ENCODE peak calls at places on chromosomes 4 and X, in eight cellular contexts. G is body of pancreas, T is ovary, E is heart left ventricle, O is tibial nerve, A is prostate gland, F is stomach, N is GM12892. Z is an unnamed sample.

GRCh38 chr4:107215222-107215621 is 179.1 kb upstream of the DKK2 start:
- DNase-seq in A (no peak), O (no peak), N (no peak), E (no peak), F (no peak), G (no peak), T (no peak), Z (no peak)

GRCh38 chrX:56994375-56995270 is 718 bp downstream of the SPIN3 start:
- DNase-seq in N (no peak), T (no peak), G (no peak), O (no peak), A (no peak), E (no peak), F (no peak), Z (no peak)

GRCh38 chr4:36461344-36461743 is 179.9 kb downstream of the DTHD1 start:
- DNase-seq in G (no peak), T (no peak), A (no peak), O (no peak), F (no peak), N (no peak), E (no peak), Z (no peak)

GRCh38 chr4:15100994-15101695 is 98.9 kb downstream of the CPEB2 start:
- DNase-seq in E (no peak), T (no peak), A (no peak), O (no peak), F (no peak), N (no peak), G (no peak), Z (peak; percentile 49)

GRCh38 chr4:64883087-64883926 is 474.1 kb upstream of the TECRL start:
- DNase-seq in A (no peak), G (no peak), F (no peak), O (no peak), T (no peak), E (no peak), N (no peak), Z (no peak)

GRCh38 chrX:50967734-50968133 is 57.2 kb downstream of the BMP15 start:
- DNase-seq in G (no peak), O (no peak), N (no peak), T (no peak), A (no peak), F (no peak), E (no peak), Z (no peak)

GRCh38 chr4:104589264-104589868 is 94.7 kb upstream of the CXXC4 start:
- DNase-seq in E (no peak), G (no peak), F (no peak), T (no peak), O (no peak), A (no peak), N (no peak), Z (no peak)

GRCh38 chr4:177667687-177668086 is 225.4 kb upstream of the AGA start:
- DNase-seq in G (no peak), E (no peak), A (no peak), T (no peak), N (no peak), F (no peak), O (no peak), Z (no peak)

GRCh38 chrX:2334237-2334636 is 166.5 kb downstream of the DHRSX start:
- DNase-seq in N (no peak), O (no peak), A (no peak), F (no peak), T (no peak), G (no peak), E (no peak), Z (no peak)

GRCh38 chrX:48540015-48540350 is 469 bp downstream of the TBC1D25 start:
- DNase-seq in G (peak; percentile 41), A (peak; percentile 16), T (no peak), E (peak; percentile 17), N (no peak), O (peak; percentile 52), F (peak; percentile 43), Z (no peak)

GRCh38 chr4:99859618-99860017 is 34.6 kb downstream of the LAMTOR3 start:
- DNase-seq in E (no peak), G (no peak), F (no peak), T (no peak), N (no peak), A (no peak), O (no peak), Z (no peak)

GRCh38 chr4:81471361-81472248 is at the start of gene RASGEF1B:
- DNase-seq in F (peak; percentile 93), T (peak; percentile 71), N (peak; percentile 80), E (peak; percentile 91), A (peak; percentile 92), O (peak; percentile 72), G (peak; percentile 87), Z (peak; percentile 97)
- TF ChIP-seq POLR2A in F (no peak), T (peak; percentile 56), N (no peak), E (no peak), A (peak; percentile 82), O (peak; percentile 80), G (peak; percentile 84), Z (peak; percentile 99)

GRCh38 chrX:41001327-41001726 is 83.9 kb upstream of the USP9X start:
- DNase-seq in G (no peak), O (no peak), F (no peak), E (no peak), N (no peak), T (no peak), A (no peak), Z (no peak)

GRCh38 chrX:41003501-41004286 is 81.6 kb upstream of the USP9X start:
- DNase-seq in F (no peak), T (no peak), G (no peak), O (no peak), A (no peak), N (no peak), E (no peak), Z (no peak)

GRCh38 chrX:40996886-40997530 is 88.2 kb upstream of the USP9X start:
- DNase-seq in E (no peak), T (no peak), G (no peak), A (no peak), N (no peak), F (no peak), O (peak; percentile 11), Z (no peak)

GRCh38 chrX:41002021-41002420 is 83.2 kb upstream of the USP9X start:
- DNase-seq in E (no peak), G (no peak), A (peak; percentile 8), N (no peak), O (no peak), F (no peak), T (no peak), Z (no peak)

GRCh38 chrX:40998123-40998522 is 87.1 kb upstream of the USP9X start:
- DNase-seq in F (no peak), O (no peak), E (no peak), T (no peak), A (no peak), G (no peak), N (no peak), Z (no peak)
- TF ChIP-seq POLR2A in F (no peak), O (no peak), E (no peak), T (no peak), A (no peak), G (no peak), N (no peak), Z (no peak)

DNA sequence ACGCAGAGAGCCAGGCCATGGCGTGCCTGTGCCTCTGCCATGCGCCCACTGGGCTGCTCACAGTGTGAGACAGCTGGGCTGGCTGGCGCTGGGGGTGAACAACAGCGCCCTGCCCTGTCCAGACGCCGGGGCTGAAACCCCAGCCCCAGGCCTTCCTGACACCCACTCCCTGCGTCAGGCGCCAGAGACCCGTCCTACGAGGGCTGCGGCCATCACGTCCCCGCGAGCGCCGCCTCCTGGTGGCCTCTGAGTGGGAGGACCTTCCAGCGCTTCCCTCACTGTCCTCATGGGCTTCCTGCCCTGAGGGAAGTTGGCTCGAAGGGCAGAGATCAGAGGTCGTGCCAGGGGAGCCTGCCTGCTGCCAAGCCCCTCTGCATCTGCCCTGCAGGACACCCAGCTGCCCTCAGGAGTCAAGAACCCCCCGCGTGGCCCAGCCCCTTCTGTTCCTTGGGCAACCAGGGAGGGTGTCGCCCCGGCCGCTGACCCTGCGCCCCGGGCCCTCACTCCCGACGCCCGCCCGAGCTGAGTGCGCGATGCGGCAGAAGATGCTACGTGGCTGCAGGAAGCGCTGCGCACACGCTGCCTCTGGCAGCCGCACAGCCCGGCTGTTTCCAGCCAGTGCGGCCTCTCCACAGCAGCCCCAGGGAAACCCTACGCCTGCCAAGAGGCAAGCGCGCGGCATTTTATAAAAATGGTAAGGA is 16.2 kb downstream of the NELFA start:
- DNase-seq in F (no peak), A (no peak), N (peak; percentile 10), E (no peak), O (no peak), G (no peak), T (no peak), Z (no peak)
- TF ChIP-seq POLR2A in F (no peak), A (no peak), N (no peak), E (no peak), O (no peak), G (no peak), T (no peak), Z (no peak)

GRCh38 chrX:148995661-148996060 is 495.2 kb downstream of the AFF2 start:
- DNase-seq in E (no peak), F (no peak), O (no peak), G (no peak), A (no peak), T (no peak), N (no peak), Z (no peak)
- TF ChIP-seq POLR2A in E (no peak), F (no peak), O (no peak), G (no peak), A (no peak), T (no peak), N (no peak), Z (no peak)

DNA sequence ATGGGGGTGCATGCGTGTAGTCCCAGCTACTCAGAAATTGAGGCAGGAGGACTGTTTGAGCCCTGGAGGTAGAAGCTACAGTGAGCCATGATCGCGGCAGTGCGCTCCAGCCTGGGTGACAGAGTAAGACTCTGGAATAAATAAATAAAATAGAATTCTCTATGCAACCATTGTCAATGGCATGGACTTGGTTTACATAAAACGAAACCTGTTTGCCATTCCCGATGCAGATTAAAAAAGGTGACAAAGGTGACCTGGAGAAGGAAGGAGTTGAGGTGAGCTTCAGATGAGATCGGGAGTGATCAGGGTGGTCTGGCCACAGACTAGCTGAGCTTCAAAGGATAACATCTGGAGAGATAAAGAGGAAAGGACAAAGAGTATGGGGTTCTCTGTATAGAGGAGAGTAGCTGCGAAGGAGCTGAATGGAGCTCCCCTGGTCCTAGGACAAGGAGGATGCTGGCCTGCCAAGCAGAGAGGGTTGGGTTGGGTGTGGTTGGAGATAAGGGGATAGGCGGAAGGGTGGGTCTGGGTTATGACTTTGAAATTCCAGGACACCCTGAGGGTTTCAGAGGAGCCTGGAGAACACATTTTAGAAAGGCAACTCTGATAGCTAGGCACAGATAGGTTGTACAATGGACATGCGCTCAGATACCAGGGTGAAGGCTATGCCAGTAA is 98.6 kb downstream of the RBM47 start:
- DNase-seq in G (no peak), E (no peak), N (no peak), F (peak; percentile 52), T (no peak), A (no peak), O (no peak), Z (no peak)
- TF ChIP-seq POLR2A in G (no peak), E (no peak), N (no peak), F (no peak), T (no peak), A (no peak), O (no peak), Z (no peak)

Z was measured in right lobe of liver.